ENCODE peak calls at places on chromosome 22, in six cellular contexts. C, R, J, S, T and B are unnamed samples.

GRCh38 chr22:17343766-17344165 is 25.5 kb upstream of the CECR2 start:
- DNase-seq in S (no peak), T (no peak), R (no peak), C (no peak), J (no peak), B (no peak)

GRCh38 chr22:50600541-50600940 is at the start of gene MAPK8IP2:
- DNase-seq in T (no peak), R (no peak), J (peak), C (peak), S (peak), B (no peak)

GRCh38 chr22:26681395-26681821 is 24.0 kb downstream of the MIAT start:
- DNase-seq in J (no peak), S (peak), T (no peak), C (no peak), R (no peak), B (no peak)

GRCh38 chr22:37525073-37525745 is 6.0 kb upstream of the CARD10 start:
- DNase-seq in S (peak), T (no peak), J (no peak), R (no peak), C (no peak), B (no peak)

GRCh38 chr22:44743804-44744211 is 8.6 kb upstream of the ARHGAP8 start:
- DNase-seq in T (no peak), S (no peak), C (no peak), R (no peak), J (no peak), B (no peak)

GRCh38 chr22:23066200-23067022 is 3.9 kb upstream of the GNAZ start:
- DNase-seq in C (no peak), T (no peak), J (no peak), S (no peak), R (peak), B (no peak)

GRCh38 chr22:28952857-28953256 is 69.5 kb downstream of the ZNRF3 start:
- DNase-seq in R (no peak), J (no peak), C (no peak), S (no peak), T (no peak), B (no peak)

GRCh38 chr22:38569181-38569971 is 607 bp downstream of the DMC1 start:
- DNase-seq in S (peak), R (no peak), T (no peak), C (no peak), J (no peak), B (peak)

GRCh38 chr22:35587896-35588295 is 29.2 kb downstream of the MB start:
- DNase-seq in R (no peak), J (no peak), T (no peak), C (no peak), S (no peak), B (no peak)

GRCh38 chr22:31436132-31436531 is 36.7 kb downstream of the DRG1 start:
- DNase-seq in C (no peak), T (no peak), J (no peak), R (no peak), S (no peak), B (no peak)

GRCh38 chr22:50719814-50720300 is 18.1 kb upstream of the ACR start:
- DNase-seq in T (no peak), S (no peak), J (no peak), C (no peak), R (no peak), B (no peak)